ENCODE peak calls at places on chromosomes 2 and 18, in five cellular contexts. T is IMR-90, G is fibroblast of mammary gland, Y is lower lobe of right lung, P is right lobe of liver. M is an unnamed sample.
A peak's percentile ranks its signal among the peaks of the same experiment; 100 is the strongest.

GRCh38 chr18:68054669-68055068 is 538.1 kb upstream of the DSEL start:
- DNase-seq in T (no peak), G (no peak), P (no peak), Y (no peak), M (no peak)

GRCh38 chr18:61894751-61895524 is 2.1 kb upstream of the RNF152 start:
- DNase-seq in Y (no peak), T (no peak), P (no peak), G (no peak), M (no peak)

GRCh38 chr18:68418881-68419280 is 296.0 kb downstream of the TMX3 start:
- DNase-seq in T (peak; percentile 93), G (peak; percentile 61), Y (no peak), P (no peak), M (no peak)

GRCh38 chr2:138373993-138374408 is 127.6 kb upstream of the SPOPL start:
- DNase-seq in G (peak; percentile 59), P (no peak), Y (no peak), T (peak; percentile 52), M (peak; percentile 8)

GRCh38 chr2:10326707-10327594 is 24.2 kb downstream of the HPCAL1 start:
- DNase-seq in P (peak; percentile 51), T (no peak), G (no peak), Y (no peak), M (no peak)

GRCh38 chr18:80050797-80051196 is 16.6 kb downstream of the RBFA start:
- DNase-seq in G (no peak), Y (no peak), T (no peak), P (no peak), M (no peak)

GRCh38 chr2:27354597-27354927 is 2.0 kb downstream of the GTF3C2 start:
- DNase-seq in T (no peak), Y (no peak), G (no peak), P (no peak), M (no peak)

GRCh38 chr2:174048238-174048637 is 83.1 kb upstream of the SP3 start:
- DNase-seq in T (no peak), P (no peak), G (no peak), Y (no peak), M (no peak)

GRCh38 chr2:136582631-136583205 is 182.6 kb upstream of the THSD7B start:
- DNase-seq in P (no peak), Y (no peak), G (peak; percentile 1), T (no peak), M (peak; percentile 25)

GRCh38 chr18:46452820-46453219 is 204.2 kb downstream of the LOXHD1 start:
- DNase-seq in G (peak; percentile 42), T (peak; percentile 22), Y (no peak), P (no peak), M (no peak)

GRCh38 chr2:55099493-55099877 is 49.2 kb upstream of the RTN4 start:
- DNase-seq in Y (no peak), P (no peak), G (no peak), T (no peak), M (no peak)

GRCh38 chr2:188668017-188668663 is 306.0 kb upstream of the COL3A1 start:
- DNase-seq in P (no peak), T (peak; percentile 93), G (peak; percentile 86), Y (no peak), M (no peak)

GRCh38 chr18:48359626-48360025 is 49.6 kb downstream of the ZBTB7C start:
- DNase-seq in P (no peak), G (no peak), Y (no peak), T (no peak), M (no peak)

GRCh38 chr2:143852748-143853147 is 667.2 kb downstream of the ZEB2 start:
- DNase-seq in Y (no peak), T (no peak), G (no peak), P (no peak), M (no peak)

GRCh38 chr2:68877079-68877772 is 6.0 kb upstream of the BMP10 start:
- DNase-seq in P (no peak), G (no peak), T (no peak), Y (no peak), M (no peak)

GRCh38 chr2:120678251-120678650 is 57.4 kb upstream of the GLI2 start:
- DNase-seq in T (peak; percentile 22), P (no peak), Y (no peak), G (no peak), M (no peak)

GRCh38 chr2:207813221-207813916 is 43.7 kb upstream of the FZD5 start:
- DNase-seq in Y (no peak), T (no peak), P (no peak), G (no peak), M (no peak)

GRCh38 chr18:41771971-41772370 is 183.1 kb upstream of the PIK3C3 start:
- DNase-seq in G (peak; percentile 0), T (peak; percentile 7), P (no peak), Y (no peak), M (no peak)

GRCh38 chr2:197804049-197804757 is at the start of gene PLCL1:
- DNase-seq in P (peak; percentile 91), G (peak; percentile 84), Y (peak; percentile 95), T (peak; percentile 87), M (peak; percentile 93)

GRCh38 chr2:212766921-212767320 is 228.3 kb upstream of the ERBB4 start:
- DNase-seq in T (no peak), Y (no peak), P (no peak), G (no peak), M (no peak)

GRCh38 chr2:47227532-47228166 is 72.5 kb upstream of the STPG4 start:
- DNase-seq in P (no peak), Y (no peak), T (no peak), G (no peak), M (no peak)

GRCh38 chr2:232998666-232998985 is 14.4 kb downstream of the NGEF start:
- DNase-seq in Y (no peak), T (no peak), P (no peak), G (no peak), M (no peak)

GRCh38 chr2:217277646-217278048 is 417.8 kb upstream of the TNP1 start:
- DNase-seq in P (no peak), T (peak; percentile 100), Y (no peak), G (peak; percentile 98), M (no peak)

GRCh38 chr2:127637725-127638252 is 8.2 kb upstream of the GPR17 start:
- DNase-seq in Y (no peak), G (peak; percentile 74), P (no peak), T (peak; percentile 77), M (no peak)

GRCh38 chr2:197506658-197507057 is 6.5 kb downstream of the HSPE1 start:
- DNase-seq in Y (no peak), G (no peak), T (no peak), P (no peak), M (no peak)

GRCh38 chr2:121429927-121430511 is 100.7 kb upstream of the RNU4ATAC start:
- DNase-seq in T (no peak), P (no peak), G (no peak), Y (no peak), M (no peak)

GRCh38 chr2:112032615-112033457 is 22.2 kb upstream of the TMEM87B start:
- DNase-seq in Y (no peak), T (peak; percentile 71), G (peak; percentile 91), P (no peak), M (no peak)

GRCh38 chr2:205041472-205042130 is 496.3 kb downstream of the PARD3B start:
- DNase-seq in Y (no peak), G (no peak), T (no peak), P (no peak), M (no peak)

GRCh38 chr2:205043285-205043684 is 498.0 kb downstream of the PARD3B start:
- DNase-seq in G (no peak), Y (no peak), P (no peak), T (no peak), M (no peak)

GRCh38 chr2:205052781-205053180 is 507.5 kb downstream of the PARD3B start:
- DNase-seq in T (no peak), P (no peak), Y (no peak), G (no peak), M (no peak)

GRCh38 chr2:205051417-205051816 is 506.1 kb downstream of the PARD3B start:
- DNase-seq in T (no peak), G (peak; percentile 14), Y (no peak), P (no peak), M (no peak)

DNA sequence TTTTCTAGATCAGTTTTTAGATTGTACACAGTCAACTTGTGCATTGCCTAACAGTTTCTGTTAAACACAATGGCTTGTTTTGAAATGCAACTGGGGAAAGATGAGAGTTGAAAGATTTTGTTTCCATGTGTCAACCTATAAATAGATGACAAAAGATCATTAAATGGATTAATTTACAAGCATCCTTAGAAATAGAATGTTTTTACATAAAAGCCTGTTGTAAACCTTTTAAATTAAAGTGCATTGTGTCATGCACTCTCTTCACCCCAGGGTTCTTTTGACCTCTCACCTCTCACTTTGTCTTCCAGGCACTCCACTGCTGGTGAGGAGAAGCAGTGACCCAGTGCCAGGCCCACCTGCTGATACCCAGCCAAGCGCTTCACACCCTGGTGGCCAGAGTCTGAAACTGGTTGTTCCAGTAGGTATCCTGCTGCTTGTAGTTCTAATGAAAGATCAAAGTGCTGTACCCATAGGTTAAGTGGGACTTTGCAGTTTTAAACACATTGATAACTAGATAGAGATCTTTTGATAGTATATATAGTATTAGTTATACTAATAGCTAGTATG is 502.1 kb downstream of the PARD3B start:
- DNase-seq in P (no peak), G (no peak), Y (no peak), T (no peak), M (no peak)
- TF ChIP-seq CTCF in P (no peak), G (no peak), Y (no peak), T (no peak), M (no peak)

DNA sequence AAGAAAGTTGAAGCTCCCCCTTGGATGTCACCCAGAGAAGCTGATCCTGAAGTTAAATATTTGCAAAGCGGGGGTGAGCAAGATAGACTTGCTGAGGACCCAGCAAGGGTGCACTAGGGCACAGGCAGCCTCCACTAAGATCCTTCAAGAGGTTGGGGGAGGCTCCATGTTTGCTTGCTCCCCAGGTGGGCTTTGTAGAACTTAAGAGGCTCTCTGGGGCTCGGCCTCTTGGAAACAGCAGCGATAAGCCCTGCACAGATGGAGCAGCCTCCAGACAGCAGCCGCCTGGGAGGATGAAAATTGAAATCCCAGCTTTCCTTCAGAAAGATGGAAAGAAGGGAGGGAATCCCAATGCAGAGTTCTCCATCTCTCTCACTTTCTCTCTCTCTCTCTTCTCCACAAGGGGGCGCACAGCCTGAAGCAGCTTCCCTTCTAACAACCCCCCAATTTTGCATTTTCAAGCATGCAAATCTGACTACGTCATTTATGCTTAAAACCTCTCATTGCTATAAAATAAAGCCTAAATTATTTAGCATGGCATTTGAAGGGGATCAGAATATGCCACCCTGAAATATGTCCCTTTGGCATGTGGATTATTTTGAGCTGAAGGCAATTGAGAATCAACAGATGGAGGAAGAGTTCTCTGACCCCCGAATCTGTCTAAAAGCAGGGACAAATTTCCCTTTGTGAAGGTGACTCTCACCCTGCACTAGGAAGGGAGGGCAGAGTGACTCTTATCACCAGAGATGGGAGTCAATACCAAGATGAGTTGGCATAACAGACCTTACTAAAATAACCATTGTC is 185.7 kb upstream of the KLHL29 start:
- DNase-seq in G (peak; percentile 30), P (no peak), Y (no peak), T (peak; percentile 38), M (no peak)
- TF ChIP-seq CTCF in G (peak; percentile 66), P (peak; percentile 60), Y (peak; percentile 37), T (peak; percentile 61), M (peak; percentile 8)

GRCh38 chr2:199955339-199956061 is at the start of the genes MAIP1 and TYW5:
- DNase-seq in G (peak; percentile 80), P (peak; percentile 86), T (peak; percentile 84), Y (peak; percentile 89), M (peak; percentile 77)
- TF ChIP-seq CTCF in G (no peak), P (peak; percentile 22), T (peak; percentile 21), Y (peak; percentile 34), M (no peak)

DNA sequence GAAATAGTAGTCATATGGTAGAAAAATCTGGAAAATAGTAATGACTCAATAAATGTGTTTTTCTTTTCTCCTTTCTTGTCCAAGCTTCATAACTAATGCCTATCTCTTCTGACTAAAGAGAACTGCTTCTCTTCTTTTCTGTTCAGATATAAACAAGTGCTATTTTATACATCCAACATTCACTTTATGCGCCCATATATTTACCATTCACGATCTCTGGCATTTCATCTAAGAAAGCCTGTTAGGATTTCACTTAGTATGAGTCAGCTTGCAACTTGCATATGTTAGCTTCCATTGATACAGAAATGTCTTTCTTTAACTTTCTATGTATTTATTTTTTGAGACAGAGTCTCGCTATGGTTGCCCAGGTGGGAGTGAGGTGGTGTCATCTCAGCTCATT is 224.9 kb downstream of the VAPA start:
- DNase-seq in Y (no peak), P (no peak), T (peak; percentile 84), G (no peak), M (no peak)
- TF ChIP-seq CTCF in Y (no peak), P (no peak), T (no peak), G (no peak), M (no peak)

M was measured in pancreas.